ENCODE peak calls at places on chromosomes 3 and 15, in eight cellular contexts. One of them, this sample, is unnamed.

GRCh38 chr3:120554727-120555660 is 41.1 kb upstream of the NDUFB4 start:
- DNase-seq in breast epithelium: no peak
- DNase-seq in spleen: no peak
- DNase-seq in brain microvascular endothelial cell: no peak
- DNase-seq in ovary: no peak
- DNase-seq in endodermal cell: no peak
- DNase-seq in H1: no peak
- DNase-seq in Peyer's patch: no peak
- DNase-seq in this sample: no peak

GRCh38 chr15:68335251-68335650 is 57.7 kb downstream of the FEM1B start:
- DNase-seq in breast epithelium: peak; percentile 65
- DNase-seq in spleen: peak; percentile 81
- DNase-seq in brain microvascular endothelial cell: no peak
- DNase-seq in ovary: no peak
- DNase-seq in endodermal cell: no peak
- DNase-seq in H1: no peak
- DNase-seq in Peyer's patch: no peak
- DNase-seq in this sample: no peak

GRCh38 chr15:65869954-65870871 is 922 bp downstream of the RAB11A start:
- DNase-seq in breast epithelium: peak; percentile 63
- DNase-seq in spleen: peak; percentile 84
- DNase-seq in brain microvascular endothelial cell: peak; percentile 28
- DNase-seq in ovary: no peak
- DNase-seq in endodermal cell: peak; percentile 77
- DNase-seq in H1: no peak
- DNase-seq in Peyer's patch: peak; percentile 63
- DNase-seq in this sample: peak; percentile 63

GRCh38 chr15:28881170-28881569 is 4.6 kb upstream of the APBA2 start:
- DNase-seq in breast epithelium: no peak
- DNase-seq in spleen: no peak
- DNase-seq in brain microvascular endothelial cell: no peak
- DNase-seq in ovary: no peak
- DNase-seq in endodermal cell: no peak
- DNase-seq in H1: no peak
- DNase-seq in Peyer's patch: no peak
- DNase-seq in this sample: no peak

GRCh38 chr3:11582123-11582968 is 61.4 kb downstream of the VGLL4 start:
- DNase-seq in breast epithelium: peak; percentile 78
- DNase-seq in spleen: no peak
- DNase-seq in brain microvascular endothelial cell: peak; percentile 66
- DNase-seq in ovary: peak; percentile 80
- DNase-seq in endodermal cell: peak; percentile 81
- DNase-seq in H1: no peak
- DNase-seq in Peyer's patch: no peak
- DNase-seq in this sample: peak; percentile 39

GRCh38 chr3:10747341-10747740 is 68.7 kb upstream of the SLC6A11 start:
- DNase-seq in breast epithelium: no peak
- DNase-seq in spleen: no peak
- DNase-seq in brain microvascular endothelial cell: no peak
- DNase-seq in ovary: no peak
- DNase-seq in endodermal cell: no peak
- DNase-seq in H1: no peak
- DNase-seq in Peyer's patch: no peak
- DNase-seq in this sample: no peak

GRCh38 chr3:125381314-125381713 is 6.2 kb upstream of the ZNF148 start:
- DNase-seq in breast epithelium: no peak
- DNase-seq in spleen: no peak
- DNase-seq in brain microvascular endothelial cell: no peak
- DNase-seq in ovary: no peak
- DNase-seq in endodermal cell: no peak
- DNase-seq in H1: no peak
- DNase-seq in Peyer's patch: no peak
- DNase-seq in this sample: peak; percentile 29

GRCh38 chr15:72796515-72797337 is 13.2 kb upstream of the ADPGK start:
- DNase-seq in breast epithelium: no peak
- DNase-seq in spleen: peak; percentile 88
- DNase-seq in brain microvascular endothelial cell: no peak
- DNase-seq in ovary: peak; percentile 58
- DNase-seq in endodermal cell: peak; percentile 84
- DNase-seq in H1: no peak
- DNase-seq in Peyer's patch: peak; percentile 65
- DNase-seq in this sample: no peak

GRCh38 chr15:52334491-52335160 is 39.0 kb upstream of the MYO5C start:
- DNase-seq in breast epithelium: no peak
- DNase-seq in spleen: no peak
- DNase-seq in brain microvascular endothelial cell: peak; percentile 9
- DNase-seq in ovary: no peak
- DNase-seq in endodermal cell: no peak
- DNase-seq in H1: no peak
- DNase-seq in Peyer's patch: no peak
- DNase-seq in this sample: peak; percentile 93

GRCh38 chr15:45606413-45606812 is 19.2 kb downstream of the BLOC1S6 start:
- DNase-seq in breast epithelium: no peak
- DNase-seq in spleen: no peak
- DNase-seq in brain microvascular endothelial cell: no peak
- DNase-seq in ovary: no peak
- DNase-seq in endodermal cell: no peak
- DNase-seq in H1: no peak
- DNase-seq in Peyer's patch: no peak
- DNase-seq in this sample: no peak

GRCh38 chr3:188257384-188257961 is 103.5 kb downstream of the LPP start:
- DNase-seq in breast epithelium: no peak
- DNase-seq in spleen: no peak
- DNase-seq in brain microvascular endothelial cell: no peak
- DNase-seq in ovary: no peak
- DNase-seq in endodermal cell: no peak
- DNase-seq in H1: no peak
- DNase-seq in Peyer's patch: no peak
- DNase-seq in this sample: no peak

GRCh38 chr15:41878355-41878699 is 15.5 kb downstream of the SPTBN5 start:
- DNase-seq in breast epithelium: peak; percentile 71
- DNase-seq in spleen: no peak
- DNase-seq in brain microvascular endothelial cell: no peak
- DNase-seq in ovary: no peak
- DNase-seq in endodermal cell: no peak
- DNase-seq in H1: no peak
- DNase-seq in Peyer's patch: no peak
- DNase-seq in this sample: no peak

GRCh38 chr3:188197388-188197847 is 43.5 kb downstream of the LPP start:
- DNase-seq in breast epithelium: no peak
- DNase-seq in spleen: no peak
- DNase-seq in brain microvascular endothelial cell: no peak
- DNase-seq in ovary: no peak
- DNase-seq in endodermal cell: peak; percentile 49
- DNase-seq in H1: peak; percentile 61
- DNase-seq in Peyer's patch: no peak
- DNase-seq in this sample: no peak

GRCh38 chr3:149368201-149368849 is 9.1 kb downstream of the TM4SF1 start:
- DNase-seq in breast epithelium: no peak
- DNase-seq in spleen: no peak
- DNase-seq in brain microvascular endothelial cell: no peak
- DNase-seq in ovary: no peak
- DNase-seq in endodermal cell: no peak
- DNase-seq in H1: no peak
- DNase-seq in Peyer's patch: no peak
- DNase-seq in this sample: peak; percentile 56

GRCh38 chr15:81160312-81161214 is 26.5 kb downstream of the CFAP161 start:
- DNase-seq in breast epithelium: no peak
- DNase-seq in spleen: no peak
- DNase-seq in brain microvascular endothelial cell: peak; percentile 67
- DNase-seq in ovary: peak; percentile 53
- DNase-seq in endodermal cell: no peak
- DNase-seq in H1: no peak
- DNase-seq in Peyer's patch: no peak
- DNase-seq in this sample: peak; percentile 76

GRCh38 chr3:106560451-106560966 is 691.7 kb upstream of the CBLB start:
- DNase-seq in breast epithelium: no peak
- DNase-seq in spleen: no peak
- DNase-seq in brain microvascular endothelial cell: peak; percentile 36
- DNase-seq in ovary: no peak
- DNase-seq in endodermal cell: no peak
- DNase-seq in H1: no peak
- DNase-seq in Peyer's patch: no peak
- DNase-seq in this sample: peak; percentile 86

GRCh38 chr15:48477795-48478360 is 146.6 kb downstream of the DUT start:
- DNase-seq in breast epithelium: no peak
- DNase-seq in spleen: no peak
- DNase-seq in brain microvascular endothelial cell: no peak
- DNase-seq in ovary: no peak
- DNase-seq in endodermal cell: no peak
- DNase-seq in H1: no peak
- DNase-seq in Peyer's patch: no peak
- DNase-seq in this sample: no peak

GRCh38 chr15:62975515-62975914 is 67.0 kb upstream of the TPM1 start:
- DNase-seq in breast epithelium: no peak
- DNase-seq in spleen: no peak
- DNase-seq in brain microvascular endothelial cell: no peak
- DNase-seq in ovary: no peak
- DNase-seq in endodermal cell: peak; percentile 62
- DNase-seq in H1: no peak
- DNase-seq in Peyer's patch: peak; percentile 54
- DNase-seq in this sample: no peak

GRCh38 chr3:42662037-42662812 is 8.7 kb downstream of the ZBTB47 start:
- DNase-seq in breast epithelium: no peak
- DNase-seq in spleen: no peak
- DNase-seq in brain microvascular endothelial cell: no peak
- DNase-seq in ovary: no peak
- DNase-seq in endodermal cell: no peak
- DNase-seq in H1: no peak
- DNase-seq in Peyer's patch: no peak
- DNase-seq in this sample: no peak

GRCh38 chr15:59376735-59377134 is 4.1 kb upstream of the MYO1E start:
- DNase-seq in breast epithelium: no peak
- DNase-seq in spleen: no peak
- DNase-seq in brain microvascular endothelial cell: no peak
- DNase-seq in ovary: no peak
- DNase-seq in endodermal cell: no peak
- DNase-seq in H1: no peak
- DNase-seq in Peyer's patch: no peak
- DNase-seq in this sample: no peak
- TF ChIP-seq CTCF in breast epithelium: no peak
- TF ChIP-seq CTCF in spleen: no peak
- TF ChIP-seq CTCF in brain microvascular endothelial cell: no peak
- TF ChIP-seq CTCF in ovary: no peak
- TF ChIP-seq CTCF in endodermal cell: no peak
- TF ChIP-seq CTCF in H1: no peak
- TF ChIP-seq CTCF in Peyer's patch: no peak
- TF ChIP-seq CTCF in this sample: no peak

GRCh38 chr15:40309344-40309862 is 1.7 kb upstream of the PLCB2 start:
- DNase-seq in breast epithelium: no peak
- DNase-seq in spleen: peak; percentile 75
- DNase-seq in brain microvascular endothelial cell: no peak
- DNase-seq in ovary: no peak
- DNase-seq in endodermal cell: no peak
- DNase-seq in H1: no peak
- DNase-seq in Peyer's patch: peak; percentile 34
- DNase-seq in this sample: no peak
- H3K27me3 ChIP-seq in breast epithelium: no peaks in the 10 kb centered on the region
- H3K27me3 ChIP-seq in spleen: no peaks in the 10 kb centered on the region
- H3K27me3 ChIP-seq in brain microvascular endothelial cell: peaks cover 5% of the 10 kb centered on the region
- H3K27me3 ChIP-seq in ovary: no peaks in the 10 kb centered on the region
- H3K27me3 ChIP-seq in endodermal cell: peaks cover 42% of the 10 kb centered on the region
- H3K27me3 ChIP-seq in H1: no peaks in the 10 kb centered on the region
- H3K27me3 ChIP-seq in Peyer's patch: no peaks in the 10 kb centered on the region
- H3K27me3 ChIP-seq in this sample: peaks cover 17% of the 10 kb centered on the region

GRCh38 chr3:136545664-136546266 is 206.4 kb downstream of the STAG1 start:
- DNase-seq in breast epithelium: no peak
- DNase-seq in spleen: no peak
- DNase-seq in brain microvascular endothelial cell: no peak
- DNase-seq in ovary: no peak
- DNase-seq in endodermal cell: no peak
- DNase-seq in H1: no peak
- DNase-seq in Peyer's patch: no peak
- DNase-seq in this sample: peak; percentile 14
- TF ChIP-seq CTCF in breast epithelium: no peak
- TF ChIP-seq CTCF in spleen: no peak
- TF ChIP-seq CTCF in brain microvascular endothelial cell: peak; percentile 14
- TF ChIP-seq CTCF in ovary: no peak
- TF ChIP-seq CTCF in endodermal cell: peak; percentile 56
- TF ChIP-seq CTCF in H1: no peak
- TF ChIP-seq CTCF in Peyer's patch: no peak
- TF ChIP-seq CTCF in this sample: no peak

DNA sequence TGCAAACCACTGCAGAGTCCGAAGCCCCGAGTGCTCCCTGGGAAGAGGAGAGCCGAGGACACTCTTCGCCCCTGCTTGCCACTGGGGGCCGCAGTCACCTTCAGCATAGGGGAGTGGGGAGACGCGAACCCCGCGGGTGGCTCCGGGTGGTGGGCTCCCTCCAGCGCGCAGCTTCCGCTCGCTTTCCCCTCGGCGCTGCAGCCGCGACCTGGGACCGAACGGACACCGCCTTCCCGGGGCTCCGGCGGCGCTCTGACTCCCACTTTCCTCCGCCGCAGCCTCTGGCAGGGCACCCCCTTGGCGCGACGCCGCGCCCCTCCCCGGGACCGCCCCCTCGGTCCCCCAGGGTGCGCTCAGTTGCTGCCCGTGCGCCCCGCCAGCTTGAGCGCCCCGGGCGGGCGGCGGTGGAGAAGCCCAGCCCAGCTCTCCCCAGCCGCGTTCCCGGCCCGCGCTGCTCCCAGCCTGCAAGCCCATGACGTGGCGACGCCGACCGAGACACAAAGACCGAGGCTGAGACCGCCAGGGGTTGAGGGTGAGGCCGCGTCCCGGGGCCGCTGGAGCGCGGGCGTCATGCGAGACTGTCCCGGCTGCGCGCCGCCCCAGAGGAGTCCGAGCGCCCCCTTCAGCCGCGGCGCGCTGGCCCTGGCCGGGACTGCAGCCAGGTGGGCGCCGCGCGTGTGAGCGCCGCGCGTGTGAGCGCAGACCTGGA is at the start of gene MINAR1:
- DNase-seq in breast epithelium: no peak
- DNase-seq in spleen: no peak
- DNase-seq in brain microvascular endothelial cell: peak; percentile 40
- DNase-seq in ovary: peak; percentile 24
- DNase-seq in endodermal cell: peak; percentile 86
- DNase-seq in H1: no peak
- DNase-seq in Peyer's patch: no peak
- DNase-seq in this sample: peak; percentile 9
- H3K27me3 ChIP-seq in breast epithelium: peaks cover 44% of the 10 kb centered on the region
- H3K27me3 ChIP-seq in spleen: no peaks in the 10 kb centered on the region
- H3K27me3 ChIP-seq in brain microvascular endothelial cell: peaks cover 34% of the 10 kb centered on the region
- H3K27me3 ChIP-seq in ovary: no peaks in the 10 kb centered on the region
- H3K27me3 ChIP-seq in endodermal cell: peaks cover 98% of the 10 kb centered on the region
- H3K27me3 ChIP-seq in H1: peaks cover 57% of the 10 kb centered on the region
- H3K27me3 ChIP-seq in Peyer's patch: no peaks in the 10 kb centered on the region
- H3K27me3 ChIP-seq in this sample: peaks cover 42% of the 10 kb centered on the region

GRCh38 chr15:82999905-83000671 is 11.4 kb downstream of the C15orf40 start:
- DNase-seq in breast epithelium: no peak
- DNase-seq in spleen: no peak
- DNase-seq in brain microvascular endothelial cell: peak; percentile 52
- DNase-seq in ovary: no peak
- DNase-seq in endodermal cell: peak; percentile 62
- DNase-seq in H1: no peak
- DNase-seq in Peyer's patch: no peak
- DNase-seq in this sample: peak; percentile 57
- TF ChIP-seq CTCF in breast epithelium: peak; percentile 48
- TF ChIP-seq CTCF in spleen: no peak
- TF ChIP-seq CTCF in brain microvascular endothelial cell: peak; percentile 58
- TF ChIP-seq CTCF in ovary: no peak
- TF ChIP-seq CTCF in endodermal cell: peak; percentile 79
- TF ChIP-seq CTCF in H1: no peak
- TF ChIP-seq CTCF in Peyer's patch: no peak
- TF ChIP-seq CTCF in this sample: peak; percentile 62

GRCh38 chr15:70528816-70529215 is 234.5 kb downstream of the UACA start:
- DNase-seq in breast epithelium: no peak
- DNase-seq in spleen: no peak
- DNase-seq in brain microvascular endothelial cell: no peak
- DNase-seq in ovary: no peak
- DNase-seq in endodermal cell: peak; percentile 19
- DNase-seq in H1: no peak
- DNase-seq in Peyer's patch: no peak
- DNase-seq in this sample: no peak
- H3K27me3 ChIP-seq in breast epithelium: no peaks in the 10 kb centered on the region
- H3K27me3 ChIP-seq in spleen: no peaks in the 10 kb centered on the region
- H3K27me3 ChIP-seq in brain microvascular endothelial cell: peaks cover 5% of the 10 kb centered on the region
- H3K27me3 ChIP-seq in ovary: no peaks in the 10 kb centered on the region
- H3K27me3 ChIP-seq in endodermal cell: peaks cover 11% of the 10 kb centered on the region
- H3K27me3 ChIP-seq in H1: no peaks in the 10 kb centered on the region
- H3K27me3 ChIP-seq in Peyer's patch: no peaks in the 10 kb centered on the region
- H3K27me3 ChIP-seq in this sample: peaks cover 12% of the 10 kb centered on the region

This sample was measured in bronchial epithelial cell.